ENCODE peak calls at places on chromosomes 11 and 22, in five cellular contexts. N is activated T-cell treated with anti-CD3 and anti-CD28 coated beads, Interleukin-2, amount 50 U/mL, for 72 hours; K is lower leg skin; Y is HuH-7; Z is SHP77. G is an unnamed sample.

GRCh38 chr11:26730711-26731460 is 9.0 kb upstream of the SLC5A12 start:
- DNase-seq in N (no peak), K (no peak), Y (no peak), Z (no peak), G (no peak)

GRCh38 chr22:30873661-30874060 is 94.9 kb downstream of the MORC2 start:
- DNase-seq in N (no peak), K (no peak), Y (no peak), Z (no peak), G (no peak)

GRCh38 chr11:118304227-118304808 is at the start of gene CD3E:
- DNase-seq in N (peak), K (no peak), Y (no peak), Z (no peak), G (no peak)

GRCh38 chr11:12174145-12175143 is 64.1 kb downstream of the MICAL2 start:
- DNase-seq in N (no peak), K (no peak), Y (no peak), Z (no peak), G (no peak)

GRCh38 chr11:6694229-6694535 is 11.0 kb upstream of the MRPL17 start:
- DNase-seq in N (no peak), K (no peak), Y (no peak), Z (no peak), G (no peak)

GRCh38 chr22:36884314-36885158 is 23.7 kb downstream of the NCF4 start:
- DNase-seq in N (no peak), K (no peak), Y (no peak), Z (no peak), G (no peak)

GRCh38 chr11:125489166-125489565 is 6.9 kb downstream of the FEZ1 start:
- DNase-seq in N (no peak), K (no peak), Y (peak), Z (no peak), G (no peak)

GRCh38 chr11:8019671-8020597 is 32.8 kb downstream of the EIF3F start:
- DNase-seq in N (peak), K (no peak), Y (no peak), Z (no peak), G (no peak)

G was measured in breast epithelium.